ENCODE peak calls at places on chromosomes 13 and 19, in eight cellular contexts. One of them, this sample, is unnamed.

GRCh38 chr19:8340341-8341096 is 2.5 kb downstream of the KANK3 start:
- DNase-seq in CD4-positive, alpha-beta T cell: no peak
- DNase-seq in GM04504: no peak
- DNase-seq in amniotic epithelial cell: no peak
- DNase-seq in fibroblast of pulmonary artery: peak
- DNase-seq in right cardiac atrium: peak
- DNase-seq in heart right ventricle: peak
- DNase-seq in NCI-H1048: no peak
- DNase-seq in this sample: peak

GRCh38 chr13:93227906-93228801 is 1.5 kb downstream of the GPC6 start:
- DNase-seq in CD4-positive, alpha-beta T cell: no peak
- DNase-seq in GM04504: peak
- DNase-seq in amniotic epithelial cell: peak
- DNase-seq in fibroblast of pulmonary artery: peak
- DNase-seq in right cardiac atrium: peak
- DNase-seq in heart right ventricle: peak
- DNase-seq in NCI-H1048: peak
- DNase-seq in this sample: peak

GRCh38 chr19:56377105-56377924 is 16.0 kb downstream of the ZNF582 start:
- DNase-seq in CD4-positive, alpha-beta T cell: no peak
- DNase-seq in GM04504: no peak
- DNase-seq in amniotic epithelial cell: peak
- DNase-seq in fibroblast of pulmonary artery: no peak
- DNase-seq in right cardiac atrium: no peak
- DNase-seq in heart right ventricle: no peak
- DNase-seq in NCI-H1048: no peak
- DNase-seq in this sample: no peak

GRCh38 chr13:111436446-111436845 is 116.0 kb downstream of the TEX29 start:
- DNase-seq in CD4-positive, alpha-beta T cell: no peak
- DNase-seq in GM04504: no peak
- DNase-seq in amniotic epithelial cell: no peak
- DNase-seq in fibroblast of pulmonary artery: no peak
- DNase-seq in right cardiac atrium: no peak
- DNase-seq in heart right ventricle: no peak
- DNase-seq in NCI-H1048: no peak
- DNase-seq in this sample: no peak

GRCh38 chr13:45949161-45949560 is 97.6 kb upstream of the SIAH3 start:
- DNase-seq in CD4-positive, alpha-beta T cell: no peak
- DNase-seq in GM04504: no peak
- DNase-seq in amniotic epithelial cell: peak
- DNase-seq in fibroblast of pulmonary artery: no peak
- DNase-seq in right cardiac atrium: peak
- DNase-seq in heart right ventricle: no peak
- DNase-seq in NCI-H1048: no peak
- DNase-seq in this sample: no peak

GRCh38 chr19:31519216-31519615 is 170.0 kb upstream of the TSHZ3 start:
- DNase-seq in CD4-positive, alpha-beta T cell: no peak
- DNase-seq in GM04504: no peak
- DNase-seq in amniotic epithelial cell: no peak
- DNase-seq in fibroblast of pulmonary artery: no peak
- DNase-seq in right cardiac atrium: no peak
- DNase-seq in heart right ventricle: no peak
- DNase-seq in NCI-H1048: no peak
- DNase-seq in this sample: no peak

GRCh38 chr13:105050696-105051095 is 1484.8 kb downstream of the EFNB2 start:
- DNase-seq in CD4-positive, alpha-beta T cell: no peak
- DNase-seq in GM04504: no peak
- DNase-seq in amniotic epithelial cell: no peak
- DNase-seq in fibroblast of pulmonary artery: peak
- DNase-seq in right cardiac atrium: no peak
- DNase-seq in heart right ventricle: no peak
- DNase-seq in NCI-H1048: no peak
- DNase-seq in this sample: no peak

GRCh38 chr19:8488351-8488750 is 14.1 kb downstream of the PRAM1 start:
- DNase-seq in CD4-positive, alpha-beta T cell: no peak
- DNase-seq in GM04504: no peak
- DNase-seq in amniotic epithelial cell: no peak
- DNase-seq in fibroblast of pulmonary artery: no peak
- DNase-seq in right cardiac atrium: no peak
- DNase-seq in heart right ventricle: no peak
- DNase-seq in NCI-H1048: no peak
- DNase-seq in this sample: no peak

GRCh38 chr13:113110852-113111315 is 5.3 kb downstream of the F7 start:
- DNase-seq in CD4-positive, alpha-beta T cell: no peak
- DNase-seq in GM04504: no peak
- DNase-seq in amniotic epithelial cell: no peak
- DNase-seq in fibroblast of pulmonary artery: no peak
- DNase-seq in right cardiac atrium: no peak
- DNase-seq in heart right ventricle: no peak
- DNase-seq in NCI-H1048: no peak
- DNase-seq in this sample: peak

GRCh38 chr13:72565893-72566292 is 161.5 kb downstream of the MZT1 start:
- DNase-seq in CD4-positive, alpha-beta T cell: no peak
- DNase-seq in GM04504: peak
- DNase-seq in amniotic epithelial cell: peak
- DNase-seq in fibroblast of pulmonary artery: peak
- DNase-seq in right cardiac atrium: no peak
- DNase-seq in heart right ventricle: no peak
- DNase-seq in NCI-H1048: no peak
- DNase-seq in this sample: no peak

GRCh38 chr19:49746206-49746958 is 16.7 kb downstream of the TSKS start:
- DNase-seq in CD4-positive, alpha-beta T cell: peak
- DNase-seq in GM04504: no peak
- DNase-seq in amniotic epithelial cell: peak
- DNase-seq in fibroblast of pulmonary artery: peak
- DNase-seq in right cardiac atrium: peak
- DNase-seq in heart right ventricle: peak
- DNase-seq in NCI-H1048: peak
- DNase-seq in this sample: peak

GRCh38 chr19:13234518-13234917 is 84.3 kb downstream of the IER2 start:
- DNase-seq in CD4-positive, alpha-beta T cell: peak
- DNase-seq in GM04504: peak
- DNase-seq in amniotic epithelial cell: peak
- DNase-seq in fibroblast of pulmonary artery: no peak
- DNase-seq in right cardiac atrium: no peak
- DNase-seq in heart right ventricle: peak
- DNase-seq in NCI-H1048: no peak
- DNase-seq in this sample: no peak

GRCh38 chr19:39599116-39599515 is 3.2 kb upstream of the LGALS13 start:
- DNase-seq in CD4-positive, alpha-beta T cell: no peak
- DNase-seq in GM04504: peak
- DNase-seq in amniotic epithelial cell: peak
- DNase-seq in fibroblast of pulmonary artery: peak
- DNase-seq in right cardiac atrium: no peak
- DNase-seq in heart right ventricle: peak
- DNase-seq in NCI-H1048: no peak
- DNase-seq in this sample: no peak

GRCh38 chr13:102591988-102592781 is 4.6 kb upstream of the TPP2 start:
- DNase-seq in CD4-positive, alpha-beta T cell: peak
- DNase-seq in GM04504: peak
- DNase-seq in amniotic epithelial cell: peak
- DNase-seq in fibroblast of pulmonary artery: peak
- DNase-seq in right cardiac atrium: peak
- DNase-seq in heart right ventricle: peak
- DNase-seq in NCI-H1048: peak
- DNase-seq in this sample: peak

GRCh38 chr19:10566658-10567410 is 1.0 kb upstream of the KRI1 start:
- DNase-seq in CD4-positive, alpha-beta T cell: peak
- DNase-seq in GM04504: no peak
- DNase-seq in amniotic epithelial cell: no peak
- DNase-seq in fibroblast of pulmonary artery: no peak
- DNase-seq in right cardiac atrium: peak
- DNase-seq in heart right ventricle: no peak
- DNase-seq in NCI-H1048: no peak
- DNase-seq in this sample: peak

GRCh38 chr13:87122551-87122950 is 548.6 kb upstream of the SLITRK5 start:
- DNase-seq in CD4-positive, alpha-beta T cell: no peak
- DNase-seq in GM04504: no peak
- DNase-seq in amniotic epithelial cell: peak
- DNase-seq in fibroblast of pulmonary artery: peak
- DNase-seq in right cardiac atrium: no peak
- DNase-seq in heart right ventricle: no peak
- DNase-seq in NCI-H1048: no peak
- DNase-seq in this sample: no peak

GRCh38 chr13:21625366-21625765 is 21.4 kb upstream of the MICU2 start:
- DNase-seq in CD4-positive, alpha-beta T cell: no peak
- DNase-seq in GM04504: peak
- DNase-seq in amniotic epithelial cell: peak
- DNase-seq in fibroblast of pulmonary artery: peak
- DNase-seq in right cardiac atrium: no peak
- DNase-seq in heart right ventricle: no peak
- DNase-seq in NCI-H1048: no peak
- DNase-seq in this sample: no peak

GRCh38 chr13:42999491-42999890 is 7.5 kb upstream of the EPSTI1 start:
- DNase-seq in CD4-positive, alpha-beta T cell: no peak
- DNase-seq in GM04504: no peak
- DNase-seq in amniotic epithelial cell: no peak
- DNase-seq in fibroblast of pulmonary artery: no peak
- DNase-seq in right cardiac atrium: no peak
- DNase-seq in heart right ventricle: no peak
- DNase-seq in NCI-H1048: no peak
- DNase-seq in this sample: no peak

GRCh38 chr13:20193142-20193923 is 595 bp upstream of the GJB2 start:
- DNase-seq in CD4-positive, alpha-beta T cell: no peak
- DNase-seq in GM04504: no peak
- DNase-seq in amniotic epithelial cell: no peak
- DNase-seq in fibroblast of pulmonary artery: no peak
- DNase-seq in right cardiac atrium: no peak
- DNase-seq in heart right ventricle: no peak
- DNase-seq in NCI-H1048: no peak
- DNase-seq in this sample: no peak

GRCh38 chr13:98577823-98578285 is 947 bp upstream of the STK24 start:
- DNase-seq in CD4-positive, alpha-beta T cell: no peak
- DNase-seq in GM04504: no peak
- DNase-seq in amniotic epithelial cell: no peak
- DNase-seq in fibroblast of pulmonary artery: no peak
- DNase-seq in right cardiac atrium: no peak
- DNase-seq in heart right ventricle: no peak
- DNase-seq in NCI-H1048: no peak
- DNase-seq in this sample: peak

GRCh38 chr13:102597029-102598015 is 536 bp downstream of the TPP2 start:
- DNase-seq in CD4-positive, alpha-beta T cell: no peak
- DNase-seq in GM04504: no peak
- DNase-seq in amniotic epithelial cell: no peak
- DNase-seq in fibroblast of pulmonary artery: peak
- DNase-seq in right cardiac atrium: peak
- DNase-seq in heart right ventricle: no peak
- DNase-seq in NCI-H1048: no peak
- DNase-seq in this sample: peak

GRCh38 chr19:39481229-39481545 is 549 bp downstream of the TIMM50 start:
- DNase-seq in CD4-positive, alpha-beta T cell: no peak
- DNase-seq in GM04504: no peak
- DNase-seq in amniotic epithelial cell: no peak
- DNase-seq in fibroblast of pulmonary artery: no peak
- DNase-seq in right cardiac atrium: no peak
- DNase-seq in heart right ventricle: no peak
- DNase-seq in NCI-H1048: no peak
- DNase-seq in this sample: no peak

GRCh38 chr13:44423824-44424223 is 50.2 kb downstream of the SERP2 start:
- DNase-seq in CD4-positive, alpha-beta T cell: no peak
- DNase-seq in GM04504: no peak
- DNase-seq in amniotic epithelial cell: no peak
- DNase-seq in fibroblast of pulmonary artery: no peak
- DNase-seq in right cardiac atrium: no peak
- DNase-seq in heart right ventricle: no peak
- DNase-seq in NCI-H1048: no peak
- DNase-seq in this sample: no peak

GRCh38 chr19:51702103-51702753 is 9.1 kb downstream of the SPACA6 start:
- DNase-seq in CD4-positive, alpha-beta T cell: no peak
- DNase-seq in GM04504: no peak
- DNase-seq in amniotic epithelial cell: peak
- DNase-seq in fibroblast of pulmonary artery: peak
- DNase-seq in right cardiac atrium: peak
- DNase-seq in heart right ventricle: peak
- DNase-seq in NCI-H1048: no peak
- DNase-seq in this sample: peak

GRCh38 chr19:50292216-50292827 is 36.9 kb downstream of the KCNC3 start:
- DNase-seq in CD4-positive, alpha-beta T cell: no peak
- DNase-seq in GM04504: no peak
- DNase-seq in amniotic epithelial cell: no peak
- DNase-seq in fibroblast of pulmonary artery: no peak
- DNase-seq in right cardiac atrium: no peak
- DNase-seq in heart right ventricle: no peak
- DNase-seq in NCI-H1048: no peak
- DNase-seq in this sample: no peak

GRCh38 chr13:110424596-110425443 is 117.7 kb downstream of the COL4A2 start:
- DNase-seq in CD4-positive, alpha-beta T cell: no peak
- DNase-seq in GM04504: no peak
- DNase-seq in amniotic epithelial cell: no peak
- DNase-seq in fibroblast of pulmonary artery: no peak
- DNase-seq in right cardiac atrium: no peak
- DNase-seq in heart right ventricle: no peak
- DNase-seq in NCI-H1048: no peak
- DNase-seq in this sample: no peak

GRCh38 chr13:98547455-98547854 is 29.5 kb downstream of the STK24 start:
- DNase-seq in CD4-positive, alpha-beta T cell: no peak
- DNase-seq in GM04504: no peak
- DNase-seq in amniotic epithelial cell: no peak
- DNase-seq in fibroblast of pulmonary artery: no peak
- DNase-seq in right cardiac atrium: no peak
- DNase-seq in heart right ventricle: no peak
- DNase-seq in NCI-H1048: no peak
- DNase-seq in this sample: no peak

GRCh38 chr19:53583181-53583580 is 45.2 kb downstream of the ZNF331 start:
- DNase-seq in CD4-positive, alpha-beta T cell: no peak
- DNase-seq in GM04504: no peak
- DNase-seq in amniotic epithelial cell: no peak
- DNase-seq in fibroblast of pulmonary artery: no peak
- DNase-seq in right cardiac atrium: no peak
- DNase-seq in heart right ventricle: no peak
- DNase-seq in NCI-H1048: no peak
- DNase-seq in this sample: no peak

GRCh38 chr13:72536668-72537399 is 190.6 kb downstream of the MZT1 start:
- DNase-seq in CD4-positive, alpha-beta T cell: no peak
- DNase-seq in GM04504: no peak
- DNase-seq in amniotic epithelial cell: no peak
- DNase-seq in fibroblast of pulmonary artery: no peak
- DNase-seq in right cardiac atrium: peak
- DNase-seq in heart right ventricle: no peak
- DNase-seq in NCI-H1048: no peak
- DNase-seq in this sample: no peak

This sample was measured in ovary.